ENCODE peak calls at places on chromosomes 12 and 14, in five cellular contexts. G is lower lobe of right lung, F is psoas muscle, I is body of pancreas, W is RWPE1. J is an unnamed sample.

GRCh38 chr12:79934309-79935020 is 432 bp downstream of the PPP1R12A start:
- DNase-seq in F (no peak), I (no peak), W (peak; percentile 24), G (no peak), J (peak; percentile 44)

GRCh38 chr14:101562659-101563351 is 1.5 kb downstream of the DIO3 start:
- DNase-seq in W (no peak), G (peak; percentile 11), I (no peak), F (peak; percentile 33), J (no peak)

GRCh38 chr14:100443643-100444042 is 120.5 kb downstream of the SLC25A47 start:
- DNase-seq in F (no peak), W (peak; percentile 62), I (no peak), G (no peak), J (no peak)

GRCh38 chr12:18275974-18276373 is 14.7 kb downstream of the PIK3C2G start:
- DNase-seq in I (no peak), W (no peak), F (no peak), G (no peak), J (no peak)

GRCh38 chr14:44564908-44565307 is 57.8 kb upstream of the FSCB start:
- DNase-seq in F (no peak), I (no peak), G (no peak), W (no peak), J (no peak)

GRCh38 chr12:91926810-91927209 is 218.8 kb downstream of the BTG1 start:
- DNase-seq in F (no peak), W (peak; percentile 42), G (no peak), I (no peak), J (no peak)

GRCh38 chr14:52244997-52245396 is 22.5 kb upstream of the PTGDR start:
- DNase-seq in I (no peak), F (no peak), W (no peak), G (no peak), J (no peak)

GRCh38 chr12:47085815-47086252 is 6.1 kb upstream of the AMIGO2 start:
- DNase-seq in I (no peak), W (peak; percentile 41), G (no peak), F (no peak), J (peak; percentile 38)

GRCh38 chr12:12788675-12789368 is 3.4 kb downstream of the APOLD1 start:
- DNase-seq in F (peak; percentile 65), I (peak; percentile 74), W (peak; percentile 52), G (no peak), J (peak; percentile 70)

GRCh38 chr12:19529933-19530630 is 90.8 kb downstream of the AEBP2 start:
- DNase-seq in G (no peak), F (no peak), I (no peak), W (peak; percentile 35), J (no peak)

GRCh38 chr12:32742133-32742532 is 13.6 kb downstream of the YARS2 start:
- DNase-seq in F (no peak), I (no peak), G (no peak), W (no peak), J (no peak)

GRCh38 chr12:98644712-98645571 is at the start of the genes APAF1 and IKBIP:
- DNase-seq in W (peak; percentile 94), I (peak; percentile 98), F (peak; percentile 98), G (peak; percentile 99), J (peak; percentile 99)

GRCh38 chr12:98645572-98646067 is 530 bp downstream of the APAF1 start:
- DNase-seq in F (no peak), W (peak; percentile 24), I (peak; percentile 42), G (no peak), J (peak; percentile 40)

GRCh38 chr12:98644433-98644711 is 216 bp downstream of the IKBIP start:
- DNase-seq in W (no peak), F (no peak), I (no peak), G (no peak), J (no peak)

DNA sequence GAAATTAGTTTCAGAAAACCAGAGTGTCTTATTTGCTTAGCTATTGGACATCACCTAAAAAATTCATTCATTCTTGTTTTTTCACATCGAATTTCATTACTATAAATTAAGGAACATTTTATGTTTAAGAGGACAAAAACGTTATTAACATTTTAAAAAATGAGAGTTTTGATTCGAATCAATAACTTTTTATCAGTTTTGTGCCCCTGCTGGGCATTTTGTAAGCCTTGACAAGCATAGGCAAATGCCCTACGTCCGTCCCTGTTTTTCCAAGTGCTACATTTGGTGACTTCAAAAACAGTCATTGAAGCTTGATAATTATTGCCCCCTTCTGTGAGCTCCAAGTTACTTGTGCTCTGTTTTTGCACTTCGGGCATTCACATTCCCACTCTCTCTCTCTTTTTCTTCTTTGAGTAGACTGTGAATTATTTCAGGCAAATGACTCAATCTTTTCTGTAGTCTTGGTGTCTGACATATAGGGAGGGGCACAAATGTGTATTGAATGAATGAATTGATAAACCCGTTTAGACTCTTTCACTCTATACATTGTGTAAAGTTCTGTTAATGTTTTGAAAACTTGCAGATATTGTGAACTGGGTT is 1.2 kb downstream of the APAF1 start:
- DNase-seq in I (no peak), F (no peak), W (no peak), G (no peak), J (no peak)
- TF ChIP-seq CTCF in I (peak; percentile 8), F (peak; percentile 11), W (no peak), G (no peak), J (no peak)

GRCh38 chr14:22489247-22489551 is 99.8 kb downstream of the DAD1 start:
- DNase-seq in W (no peak), I (no peak), F (no peak), G (no peak), J (no peak)
- TF ChIP-seq CTCF in W (no peak), I (no peak), F (no peak), G (no peak), J (no peak)

DNA sequence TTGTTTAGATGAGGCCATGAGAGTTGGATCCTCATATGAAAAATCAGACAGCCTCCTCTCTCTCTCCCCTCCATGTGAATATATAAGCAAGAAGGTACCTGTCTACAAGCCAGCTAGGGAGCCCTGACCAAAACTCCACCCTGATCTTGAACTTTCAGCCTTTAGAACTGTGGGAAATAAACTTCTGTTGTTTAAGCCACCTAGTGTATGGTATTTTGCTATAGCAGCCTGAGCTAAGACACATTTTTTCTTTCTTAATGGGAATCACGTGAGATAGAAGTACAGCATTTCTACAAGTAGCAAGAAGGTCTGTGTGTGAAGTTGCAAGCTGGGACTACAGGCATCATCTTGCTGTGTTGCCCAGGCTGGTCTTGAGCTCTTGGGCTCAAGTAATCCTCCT is 16.3 kb upstream of the ABHD12B start:
- DNase-seq in F (no peak), G (no peak), W (no peak), I (no peak), J (no peak)
- TF ChIP-seq CTCF in F (no peak), G (no peak), W (no peak), I (no peak), J (no peak)

GRCh38 chr12:20800160-20800559 is 10.3 kb upstream of the SLCO1B3 start:
- DNase-seq in W (no peak), I (no peak), G (no peak), F (no peak), J (no peak)

GRCh38 chr12:20801035-20801434 is 9.5 kb upstream of the SLCO1B3 start:
- DNase-seq in G (no peak), I (no peak), F (no peak), W (no peak), J (no peak)

GRCh38 chr12:20792971-20793370 is 17.5 kb upstream of the SLCO1B3 start:
- DNase-seq in I (no peak), W (no peak), G (no peak), F (no peak), J (no peak)

DNA sequence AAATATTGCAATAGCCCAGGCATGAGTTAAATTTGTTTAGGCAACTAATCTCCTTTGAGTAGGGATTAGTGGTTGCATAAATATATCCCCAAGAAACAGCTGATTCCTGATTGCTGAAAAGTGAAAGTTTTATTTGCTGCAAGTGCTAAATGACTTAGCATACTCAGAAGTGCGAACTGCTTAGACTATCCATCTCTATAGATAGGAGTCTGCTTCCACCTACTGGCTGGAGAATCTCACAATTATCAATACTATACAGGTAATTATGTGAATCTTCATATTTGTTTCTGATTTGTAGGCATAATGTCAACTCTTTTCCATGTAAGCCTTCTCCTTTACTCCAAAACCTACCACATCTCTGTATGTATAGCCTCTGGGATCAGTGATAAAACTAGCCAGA is 11.9 kb upstream of the SLCO1B3 start:
- DNase-seq in W (no peak), F (no peak), G (no peak), I (no peak), J (peak; percentile 12)
- TF ChIP-seq CTCF in W (no peak), F (no peak), G (peak; percentile 30), I (peak; percentile 38), J (no peak)

DNA sequence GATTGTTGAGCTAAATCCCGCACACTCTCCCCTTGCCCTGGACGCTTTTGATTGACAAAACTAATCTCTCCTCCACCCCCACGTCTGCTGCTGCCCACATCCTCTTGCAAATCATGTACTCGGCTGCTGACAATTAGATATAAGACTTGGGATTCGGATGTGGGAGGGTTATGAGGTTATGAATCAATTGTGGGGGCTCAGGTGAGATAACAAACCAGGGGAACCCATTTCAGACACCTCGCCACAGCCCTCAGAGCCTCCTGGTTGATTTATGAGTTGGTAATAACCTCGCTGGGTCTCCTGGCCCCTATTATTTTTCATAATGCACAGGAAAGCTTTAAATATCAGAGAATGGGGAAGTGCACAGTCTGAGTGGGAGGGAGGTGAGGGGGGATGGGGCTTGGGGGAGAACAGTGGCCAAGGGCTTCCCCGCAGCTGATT is 449.9 kb downstream of the DPF3 start:
- DNase-seq in F (no peak), W (no peak), I (no peak), G (no peak), J (no peak)
- TF ChIP-seq CTCF in F (no peak), W (no peak), I (no peak), G (no peak), J (no peak)

GRCh38 chr14:93648440-93649168 is 139.7 kb downstream of the PRIMA1 start:
- DNase-seq in I (no peak), W (peak; percentile 34), F (no peak), G (no peak), J (peak; percentile 29)
- TF ChIP-seq CTCF in I (no peak), W (peak; percentile 37), F (no peak), G (no peak), J (no peak)

GRCh38 chr12:69389836-69390235 is 30.3 kb downstream of the YEATS4 start:
- DNase-seq in F (no peak), G (no peak), I (no peak), W (no peak), J (no peak)

GRCh38 chr12:69385038-69385437 is 25.5 kb downstream of the YEATS4 start:
- DNase-seq in F (no peak), I (no peak), W (no peak), G (no peak), J (no peak)

GRCh38 chr12:69392146-69392928 is 32.8 kb downstream of the YEATS4 start:
- DNase-seq in W (peak; percentile 19), F (no peak), G (no peak), I (no peak), J (no peak)

GRCh38 chr12:69386921-69387320 is 27.4 kb downstream of the YEATS4 start:
- DNase-seq in G (no peak), W (no peak), F (no peak), I (no peak), J (no peak)

GRCh38 chr12:69388371-69388770 is 28.8 kb downstream of the YEATS4 start:
- DNase-seq in I (no peak), F (no peak), W (peak; percentile 8), G (no peak), J (no peak)
- TF ChIP-seq CTCF in I (peak; percentile 44), F (peak; percentile 53), W (peak; percentile 75), G (peak; percentile 39), J (peak; percentile 34)

GRCh38 chr14:87888136-87888999 is 104.6 kb downstream of the GALC start:
- DNase-seq in G (no peak), F (no peak), I (peak; percentile 10), W (no peak), J (peak; percentile 11)
- TF ChIP-seq CTCF in G (peak; percentile 43), F (no peak), I (no peak), W (no peak), J (no peak)

J was measured in Calu3.